ENCODE peak calls at places on chromosomes 13 and 19, in five cellular contexts. B, V, Z, H and D are unnamed samples. For H3K4me1, the result is how much of the 10 kb centered on the place peaks cover.

GRCh38 chr13:110107568-110108347 is 199.2 kb downstream of the COL4A1 start:
- DNase-seq in B (peak), V (no peak), Z (no peak), H (no peak), D (no peak)

GRCh38 chr19:30006206-30006605 is 64.2 kb downstream of the URI1 start:
- DNase-seq in B (no peak), V (no peak), Z (no peak), H (no peak), D (no peak)

GRCh38 chr19:29694669-29695627 is 20.1 kb downstream of the C19orf12 start:
- DNase-seq in B (peak), V (peak), Z (peak), H (peak), D (peak)

GRCh38 chr13:113452942-113453901 is at the start of gene ADPRHL1:
- DNase-seq in B (no peak), V (no peak), Z (no peak), H (no peak), D (no peak)

GRCh38 chr19:50721441-50722137 is 1.6 kb upstream of the CLEC11A start:
- DNase-seq in B (no peak), V (no peak), Z (no peak), H (no peak), D (no peak)

GRCh38 chr19:45632468-45633196 is 6.6 kb downstream of the EML2 start:
- DNase-seq in B (peak), V (peak), Z (peak), H (peak), D (peak)

GRCh38 chr19:7863157-7863970 is 10.8 kb downstream of the PRR36 start:
- DNase-seq in B (no peak), V (no peak), Z (no peak), H (no peak), D (no peak)

GRCh38 chr19:33823341-33823740 is 26.7 kb downstream of the KCTD15 start:
- DNase-seq in B (no peak), V (no peak), Z (no peak), H (no peak), D (no peak)

GRCh38 chr13:48728876-48729275 is 75.1 kb downstream of the CYSLTR2 start:
- DNase-seq in B (no peak), V (no peak), Z (peak), H (no peak), D (no peak)

GRCh38 chr13:109715902-109716301 is 70.5 kb downstream of the IRS2 start:
- DNase-seq in B (no peak), V (peak), Z (no peak), H (no peak), D (no peak)

GRCh38 chr19:33894787-33895186 is 98.1 kb downstream of the KCTD15 start:
- DNase-seq in B (no peak), V (no peak), Z (no peak), H (no peak), D (no peak)

GRCh38 chr19:46115396-46116109 is 8.9 kb downstream of the IGFL3 start:
- DNase-seq in B (no peak), V (no peak), Z (peak), H (no peak), D (peak)

GRCh38 chr19:29672933-29673336 is 7.7 kb downstream of the PLEKHF1 start:
- DNase-seq in B (no peak), V (peak), Z (no peak), H (peak), D (no peak)

GRCh38 chr13:77859450-77859849 is 59.2 kb downstream of the EDNRB start:
- DNase-seq in B (peak), V (no peak), Z (peak), H (no peak), D (no peak)

GRCh38 chr13:85108356-85108755 is 690.9 kb downstream of the SLITRK6 start:
- DNase-seq in B (no peak), V (no peak), Z (no peak), H (no peak), D (peak)

GRCh38 chr13:34107814-34108213 is 289.9 kb downstream of the RFC3 start:
- DNase-seq in B (no peak), V (no peak), Z (peak), H (no peak), D (peak)

GRCh38 chr19:58451358-58452101 is at the start of gene ZNF324B:
- DNase-seq in B (peak), V (peak), Z (peak), H (peak), D (peak)
- H3K27ac ChIP-seq in B (peak), V (no peak), Z (peak), H (peak), D (no peak)

GRCh38 chr19:18501832-18502231 is 20.0 kb downstream of the ELL start:
- DNase-seq in B (no peak), V (no peak), Z (no peak), H (no peak), D (no peak)
- H3K4me1 ChIP-seq in B (under half), V (half or more), Z (under half), H (half or more), D (under half)

DNA sequence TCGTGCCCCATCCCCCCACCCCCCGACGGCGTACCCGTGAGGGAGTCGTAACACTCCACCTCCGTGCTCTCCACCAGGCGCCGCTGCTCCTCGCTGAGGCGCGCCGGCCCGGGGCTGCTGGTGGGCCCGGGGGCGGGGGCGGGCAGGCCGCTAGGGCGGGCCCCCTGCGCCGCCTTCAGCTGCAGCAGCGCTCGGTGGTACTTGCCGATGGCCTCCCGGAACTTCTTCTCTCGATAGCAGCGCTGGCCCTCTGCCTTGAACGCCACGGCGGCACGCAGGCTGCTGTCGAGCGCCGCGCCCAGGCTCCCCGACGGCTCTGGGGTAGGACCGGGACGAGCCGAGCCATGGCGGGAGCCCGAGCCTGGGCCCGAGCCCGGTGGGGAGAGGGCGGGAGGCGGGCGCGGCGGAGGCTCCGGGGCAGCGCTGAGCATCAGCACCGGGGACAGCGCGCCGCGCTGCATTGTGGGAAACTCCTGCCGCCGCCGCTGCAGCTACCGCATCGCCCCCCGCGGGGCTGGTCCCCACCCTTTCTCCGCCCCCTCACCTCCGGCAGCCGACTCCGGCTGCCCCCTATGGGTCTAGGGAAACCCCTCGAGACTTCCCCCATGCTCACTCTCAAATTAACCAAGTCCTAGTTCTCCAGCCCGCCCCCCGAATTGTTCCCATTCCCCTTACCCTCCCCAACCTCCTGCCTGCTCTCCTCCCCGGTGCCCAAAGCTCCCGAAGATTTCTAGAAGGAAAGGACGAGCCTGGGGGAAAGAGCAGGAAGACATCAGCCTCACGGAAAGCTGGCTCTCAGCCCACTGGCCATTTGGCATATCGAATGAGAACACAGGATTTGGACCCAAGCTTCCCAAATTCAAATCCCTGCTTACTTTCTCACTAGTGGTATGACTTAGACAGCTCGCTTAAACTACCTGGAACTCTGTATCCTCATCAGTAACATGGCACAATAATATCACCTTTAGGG is at the start of gene TTC9B:
- DNase-seq in B (peak), V (no peak), Z (no peak), H (no peak), D (no peak)
- H3K27ac ChIP-seq in B (no peak), V (no peak), Z (no peak), H (no peak), D (no peak)

GRCh38 chr13:37942929-37943328 is 73.4 kb upstream of the TRPC4 start:
- DNase-seq in B (no peak), V (no peak), Z (no peak), H (no peak), D (no peak)

GRCh38 chr13:37945651-37946575 is 76.3 kb upstream of the TRPC4 start:
- DNase-seq in B (no peak), V (no peak), Z (no peak), H (no peak), D (no peak)

GRCh38 chr13:37947419-37948140 is 78.0 kb upstream of the TRPC4 start:
- DNase-seq in B (no peak), V (no peak), Z (no peak), H (no peak), D (no peak)

DNA sequence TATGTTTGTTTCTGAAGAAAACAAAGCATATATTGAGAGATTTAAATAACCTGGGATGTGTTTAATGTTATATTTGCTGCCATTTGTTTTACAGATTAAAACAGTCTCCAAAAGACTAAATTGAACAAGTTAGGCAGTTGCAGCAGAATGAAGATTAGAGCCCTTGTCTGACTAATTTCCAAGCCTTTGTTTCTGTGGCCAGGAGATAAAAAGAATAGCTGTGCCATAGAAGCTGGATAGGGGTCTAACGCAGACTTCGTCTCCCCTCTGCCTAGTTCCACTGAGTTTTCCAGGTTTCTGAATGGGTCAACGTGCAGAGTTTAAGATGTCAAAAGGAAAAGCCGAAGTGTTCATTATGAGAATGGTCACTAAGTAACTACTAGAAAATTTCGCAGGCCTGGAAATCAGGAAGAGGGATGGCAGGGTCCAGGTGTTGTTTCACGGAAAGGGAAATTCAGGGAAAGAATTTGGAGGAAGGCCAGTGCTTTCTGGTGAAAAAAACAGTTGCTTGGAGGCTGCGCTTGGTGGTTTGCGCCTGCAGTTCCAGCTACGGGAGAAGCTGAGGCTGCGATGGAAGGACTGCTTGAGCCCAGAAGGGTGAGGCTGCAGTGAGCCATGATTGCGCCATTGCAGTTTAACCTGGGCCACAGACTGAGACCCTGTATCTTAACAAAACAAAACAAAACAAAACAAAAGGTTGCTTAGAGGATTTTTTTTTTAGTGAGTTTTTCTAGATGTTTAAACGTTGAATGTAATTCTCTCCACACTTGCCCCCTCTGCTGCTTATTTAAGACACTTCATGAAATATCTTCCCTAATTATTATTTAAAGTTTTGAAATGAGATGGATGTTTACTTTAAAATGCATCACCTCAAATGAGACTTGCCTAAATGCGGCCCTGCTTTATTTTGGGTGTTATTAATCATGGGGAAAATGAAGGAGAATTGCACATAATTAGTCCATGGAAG is 75.2 kb upstream of the TRPC4 start:
- DNase-seq in B (peak), V (no peak), Z (no peak), H (no peak), D (no peak)
- H3K4me1 ChIP-seq in B (under half), V (under half), Z (under half), H (under half), D (under half)

DNA sequence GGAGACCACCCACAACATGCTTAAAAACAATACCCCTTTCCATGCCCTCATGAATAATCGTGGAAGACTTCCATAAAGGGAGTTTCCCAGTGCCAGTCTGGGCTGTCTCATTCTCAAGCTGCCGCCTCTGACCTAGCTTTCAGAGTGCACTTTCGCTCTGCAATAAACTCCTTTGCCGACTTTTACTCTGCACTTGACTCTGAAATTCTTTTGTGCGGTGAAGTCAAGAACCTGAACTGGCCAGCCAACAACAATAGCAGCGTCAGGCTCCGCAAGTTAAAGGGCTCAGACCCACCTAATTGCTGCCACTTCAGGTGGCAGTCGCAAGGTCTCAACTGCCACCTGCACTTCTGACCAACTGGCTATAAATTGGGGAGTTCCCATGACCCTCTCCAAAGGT is 10.3 kb upstream of the LEUTX start:
- DNase-seq in B (no peak), V (no peak), Z (no peak), H (no peak), D (no peak)
- H3K27ac ChIP-seq in B (no peak), V (no peak), Z (no peak), H (no peak), D (no peak)

GRCh38 chr13:35789335-35790166 is 313.1 kb upstream of the MAB21L1 start:
- DNase-seq in B (peak), V (no peak), Z (peak), H (no peak), D (no peak)
- H3K4me1 ChIP-seq in B (under half), V (under half), Z (under half), H (under half), D (under half)